ENCODE peak calls at places on chromosomes 12 and 14, in ten cellular contexts. One of them, this sample, is unnamed.

GRCh38 chr12:51181558-51181957 is 8.6 kb upstream of the TFCP2 start:
- DNase-seq in sigmoid colon: peak
- DNase-seq in K562: no peak
- DNase-seq in Panc1: no peak
- DNase-seq in GM23338: no peak
- DNase-seq in spleen: no peak
- DNase-seq in endothelial cell of umbilical vein: no peak
- DNase-seq in stomach: no peak
- DNase-seq in transverse colon: no peak
- DNase-seq in HCT116: no peak
- DNase-seq in this sample: no peak

GRCh38 chr12:49825360-49825970 is 2.7 kb downstream of the NCKAP5L start:
- DNase-seq in GM23338: peak
- DNase-seq in transverse colon: no peak
- DNase-seq in sigmoid colon: peak
- DNase-seq in Panc1: no peak
- DNase-seq in endothelial cell of umbilical vein: no peak
- DNase-seq in stomach: no peak
- DNase-seq in HCT116: no peak
- DNase-seq in spleen: peak
- DNase-seq in K562: no peak
- DNase-seq in this sample: no peak

GRCh38 chr14:99733551-99734405 is 49.7 kb downstream of the CYP46A1 start:
- DNase-seq in spleen: peak
- DNase-seq in K562: no peak
- DNase-seq in stomach: no peak
- DNase-seq in Panc1: no peak
- DNase-seq in transverse colon: peak
- DNase-seq in GM23338: no peak
- DNase-seq in sigmoid colon: peak
- DNase-seq in HCT116: no peak
- DNase-seq in endothelial cell of umbilical vein: peak
- DNase-seq in this sample: no peak

GRCh38 chr12:30997685-30998440 is 71.3 kb downstream of the TSPAN11 start:
- DNase-seq in transverse colon: no peak
- DNase-seq in stomach: no peak
- DNase-seq in spleen: no peak
- DNase-seq in HCT116: no peak
- DNase-seq in sigmoid colon: no peak
- DNase-seq in Panc1: no peak
- DNase-seq in K562: no peak
- DNase-seq in endothelial cell of umbilical vein: no peak
- DNase-seq in GM23338: no peak
- DNase-seq in this sample: no peak

GRCh38 chr14:76699901-76700590 is 61.2 kb upstream of the VASH1 start:
- DNase-seq in spleen: no peak
- DNase-seq in Panc1: no peak
- DNase-seq in endothelial cell of umbilical vein: no peak
- DNase-seq in K562: no peak
- DNase-seq in stomach: no peak
- DNase-seq in GM23338: no peak
- DNase-seq in HCT116: no peak
- DNase-seq in transverse colon: no peak
- DNase-seq in sigmoid colon: no peak
- DNase-seq in this sample: no peak

GRCh38 chr14:89639687-89640086 is 222.7 kb upstream of the FOXN3 start:
- DNase-seq in transverse colon: no peak
- DNase-seq in HCT116: no peak
- DNase-seq in K562: no peak
- DNase-seq in Panc1: no peak
- DNase-seq in endothelial cell of umbilical vein: no peak
- DNase-seq in sigmoid colon: no peak
- DNase-seq in spleen: no peak
- DNase-seq in GM23338: no peak
- DNase-seq in stomach: no peak
- DNase-seq in this sample: no peak

GRCh38 chr12:122870867-122871664 is 24.9 kb downstream of the VPS37B start:
- DNase-seq in HCT116: no peak
- DNase-seq in K562: no peak
- DNase-seq in spleen: peak
- DNase-seq in stomach: peak
- DNase-seq in endothelial cell of umbilical vein: peak
- DNase-seq in transverse colon: peak
- DNase-seq in sigmoid colon: peak
- DNase-seq in Panc1: no peak
- DNase-seq in GM23338: no peak
- DNase-seq in this sample: no peak

GRCh38 chr12:113439606-113440030 is 17.4 kb downstream of the SDSL start:
- DNase-seq in K562: peak
- DNase-seq in endothelial cell of umbilical vein: peak
- DNase-seq in sigmoid colon: no peak
- DNase-seq in stomach: peak
- DNase-seq in HCT116: no peak
- DNase-seq in transverse colon: no peak
- DNase-seq in Panc1: no peak
- DNase-seq in spleen: no peak
- DNase-seq in GM23338: peak
- DNase-seq in this sample: no peak

GRCh38 chr14:83779266-83779665 is 1750.7 kb upstream of the FLRT2 start:
- DNase-seq in stomach: no peak
- DNase-seq in endothelial cell of umbilical vein: peak
- DNase-seq in transverse colon: no peak
- DNase-seq in spleen: no peak
- DNase-seq in sigmoid colon: no peak
- DNase-seq in GM23338: no peak
- DNase-seq in HCT116: no peak
- DNase-seq in K562: no peak
- DNase-seq in Panc1: no peak
- DNase-seq in this sample: no peak

GRCh38 chr12:52054838-52055741 is 3.8 kb downstream of the NR4A1 start:
- DNase-seq in GM23338: no peak
- DNase-seq in HCT116: no peak
- DNase-seq in Panc1: no peak
- DNase-seq in transverse colon: peak
- DNase-seq in stomach: peak
- DNase-seq in K562: no peak
- DNase-seq in sigmoid colon: peak
- DNase-seq in endothelial cell of umbilical vein: no peak
- DNase-seq in spleen: peak
- DNase-seq in this sample: no peak

GRCh38 chr12:92421701-92422100 is 276.1 kb upstream of the BTG1 start:
- DNase-seq in Panc1: no peak
- DNase-seq in sigmoid colon: no peak
- DNase-seq in HCT116: no peak
- DNase-seq in endothelial cell of umbilical vein: peak
- DNase-seq in spleen: no peak
- DNase-seq in K562: no peak
- DNase-seq in stomach: no peak
- DNase-seq in GM23338: no peak
- DNase-seq in transverse colon: no peak
- DNase-seq in this sample: no peak

GRCh38 chr12:97181571-97182265 is 274.7 kb downstream of the NEDD1 start:
- DNase-seq in sigmoid colon: no peak
- DNase-seq in stomach: no peak
- DNase-seq in K562: no peak
- DNase-seq in Panc1: no peak
- DNase-seq in transverse colon: no peak
- DNase-seq in endothelial cell of umbilical vein: peak
- DNase-seq in GM23338: no peak
- DNase-seq in spleen: no peak
- DNase-seq in HCT116: no peak
- DNase-seq in this sample: no peak
- TF ChIP-seq CTCF in sigmoid colon: no peak
- TF ChIP-seq CTCF in stomach: no peak
- TF ChIP-seq CTCF in K562: no peak
- TF ChIP-seq CTCF in Panc1: no peak
- TF ChIP-seq CTCF in transverse colon: no peak
- TF ChIP-seq CTCF in endothelial cell of umbilical vein: no peak
- TF ChIP-seq CTCF in GM23338: no peak
- TF ChIP-seq CTCF in spleen: no peak
- TF ChIP-seq CTCF in HCT116: no peak
- TF ChIP-seq CTCF in this sample: no peak

GRCh38 chr12:71166869-71167268 is 9.1 kb upstream of the TSPAN8 start:
- DNase-seq in Panc1: no peak
- DNase-seq in spleen: no peak
- DNase-seq in sigmoid colon: no peak
- DNase-seq in endothelial cell of umbilical vein: no peak
- DNase-seq in HCT116: no peak
- DNase-seq in transverse colon: no peak
- DNase-seq in K562: no peak
- DNase-seq in GM23338: no peak
- DNase-seq in stomach: no peak
- DNase-seq in this sample: no peak
- H3K4me3 ChIP-seq in Panc1: no peak
- H3K4me3 ChIP-seq in spleen: no peak
- H3K4me3 ChIP-seq in sigmoid colon: no peak
- H3K4me3 ChIP-seq in endothelial cell of umbilical vein: no peak
- H3K4me3 ChIP-seq in HCT116: no peak
- H3K4me3 ChIP-seq in transverse colon: no peak
- H3K4me3 ChIP-seq in K562: no peak
- H3K4me3 ChIP-seq in GM23338: no peak
- H3K4me3 ChIP-seq in stomach: no peak
- H3K4me3 ChIP-seq in this sample: no peak

GRCh38 chr14:102063092-102063807 is 23.6 kb downstream of the HSP90AA1 start:
- DNase-seq in K562: peak
- DNase-seq in endothelial cell of umbilical vein: peak
- DNase-seq in stomach: peak
- DNase-seq in transverse colon: peak
- DNase-seq in Panc1: peak
- DNase-seq in HCT116: peak
- DNase-seq in sigmoid colon: peak
- DNase-seq in spleen: peak
- DNase-seq in GM23338: peak
- DNase-seq in this sample: no peak
- TF ChIP-seq POLR2AphosphoS5 in K562: no peak
- TF ChIP-seq POLR2AphosphoS5 in endothelial cell of umbilical vein: no peak
- TF ChIP-seq POLR2AphosphoS5 in stomach: no peak
- TF ChIP-seq POLR2AphosphoS5 in transverse colon: no peak
- TF ChIP-seq POLR2AphosphoS5 in Panc1: no peak
- TF ChIP-seq POLR2AphosphoS5 in HCT116: no peak
- TF ChIP-seq POLR2AphosphoS5 in sigmoid colon: no peak
- TF ChIP-seq POLR2AphosphoS5 in spleen: peak
- TF ChIP-seq POLR2AphosphoS5 in GM23338: no peak
- TF ChIP-seq POLR2AphosphoS5 in this sample: peak

DNA sequence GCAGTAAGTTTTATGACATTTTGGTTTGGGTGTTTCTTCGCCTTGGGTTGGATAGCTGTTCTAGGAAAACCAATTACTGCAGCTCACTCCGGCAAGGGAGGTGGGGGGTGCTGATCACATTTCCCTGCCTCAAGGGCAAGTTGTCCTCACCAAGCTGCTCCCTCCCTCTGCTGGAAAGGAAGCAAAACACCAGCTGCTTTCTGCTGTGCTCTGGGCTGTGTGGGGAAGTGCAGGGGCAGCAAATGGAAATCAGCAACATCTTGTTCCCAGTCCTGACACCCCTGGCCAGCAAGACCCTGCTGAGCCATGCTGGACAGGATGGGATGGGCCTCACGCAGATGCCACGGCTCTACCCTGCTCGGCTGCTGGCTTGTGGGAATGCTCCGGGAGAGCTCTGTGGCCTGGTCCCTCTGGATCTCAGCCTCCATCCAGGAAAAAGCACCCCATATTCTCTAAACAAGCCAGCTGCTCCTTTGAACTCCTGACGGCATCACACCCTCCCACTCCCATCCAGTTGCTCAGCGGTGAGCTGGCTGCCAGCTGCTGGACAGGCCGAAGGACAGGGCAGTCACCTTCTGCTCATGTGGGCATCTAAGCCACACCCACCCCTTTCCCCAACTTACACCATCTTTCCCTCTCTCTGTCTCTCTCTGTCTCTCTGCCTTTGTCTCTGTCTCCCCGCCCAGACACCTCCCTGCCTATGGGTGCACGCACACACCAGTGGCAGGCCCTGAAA is 52.4 kb upstream of the EIF5 start:
- DNase-seq in stomach: peak
- DNase-seq in Panc1: no peak
- DNase-seq in sigmoid colon: peak
- DNase-seq in GM23338: peak
- DNase-seq in HCT116: no peak
- DNase-seq in K562: no peak
- DNase-seq in endothelial cell of umbilical vein: peak
- DNase-seq in spleen: no peak
- DNase-seq in transverse colon: peak
- DNase-seq in this sample: peak
- TF ChIP-seq CTCF in stomach: peak
- TF ChIP-seq CTCF in Panc1: peak
- TF ChIP-seq CTCF in sigmoid colon: no peak
- TF ChIP-seq CTCF in GM23338: peak
- TF ChIP-seq CTCF in HCT116: peak
- TF ChIP-seq CTCF in K562: peak
- TF ChIP-seq CTCF in endothelial cell of umbilical vein: peak
- TF ChIP-seq CTCF in spleen: no peak
- TF ChIP-seq CTCF in transverse colon: peak
- TF ChIP-seq CTCF in this sample: peak

This sample was measured in vagina.